ENCODE peak calls at places on chromosomes 7 and 10, in eight cellular contexts. One of them, this sample, is unnamed.

GRCh38 chr7:1950623-1951523 is 280.8 kb downstream of the ELFN1 start:
- DNase-seq in foreskin melanocyte: peak
- DNase-seq in T-helper 2 cell: no peak
- DNase-seq in left cardiac atrium: peak
- DNase-seq in CD8-positive, alpha-beta memory T cell: no peak
- DNase-seq in hypothalamus: no peak
- DNase-seq in posterior cingulate gyrus: peak
- DNase-seq in fibroblast of the conjunctiva: no peak
- DNase-seq in this sample: no peak

GRCh38 chr10:86749835-86750234 is 6.6 kb upstream of the BMPR1A start:
- DNase-seq in fibroblast of the conjunctiva: no peak
- DNase-seq in hypothalamus: no peak
- DNase-seq in left cardiac atrium: no peak
- DNase-seq in CD8-positive, alpha-beta memory T cell: no peak
- DNase-seq in foreskin melanocyte: no peak
- DNase-seq in T-helper 2 cell: no peak
- DNase-seq in posterior cingulate gyrus: no peak
- DNase-seq in this sample: no peak

GRCh38 chr10:94224656-94225055 is 138.1 kb downstream of the NOC3L start:
- DNase-seq in fibroblast of the conjunctiva: no peak
- DNase-seq in posterior cingulate gyrus: no peak
- DNase-seq in hypothalamus: no peak
- DNase-seq in foreskin melanocyte: no peak
- DNase-seq in CD8-positive, alpha-beta memory T cell: no peak
- DNase-seq in left cardiac atrium: no peak
- DNase-seq in T-helper 2 cell: no peak
- DNase-seq in this sample: no peak

GRCh38 chr10:6269953-6270867 is 67.5 kb downstream of the PFKFB3 start:
- DNase-seq in fibroblast of the conjunctiva: no peak
- DNase-seq in foreskin melanocyte: no peak
- DNase-seq in CD8-positive, alpha-beta memory T cell: peak
- DNase-seq in posterior cingulate gyrus: no peak
- DNase-seq in T-helper 2 cell: peak
- DNase-seq in hypothalamus: no peak
- DNase-seq in left cardiac atrium: no peak
- DNase-seq in this sample: no peak

GRCh38 chr7:148182264-148182663 is 408.3 kb upstream of the C7orf33 start:
- DNase-seq in CD8-positive, alpha-beta memory T cell: no peak
- DNase-seq in fibroblast of the conjunctiva: no peak
- DNase-seq in hypothalamus: no peak
- DNase-seq in T-helper 2 cell: no peak
- DNase-seq in posterior cingulate gyrus: no peak
- DNase-seq in foreskin melanocyte: no peak
- DNase-seq in left cardiac atrium: no peak
- DNase-seq in this sample: no peak

GRCh38 chr10:62308101-62308500 is 39.5 kb upstream of the RTKN2 start:
- DNase-seq in left cardiac atrium: no peak
- DNase-seq in CD8-positive, alpha-beta memory T cell: no peak
- DNase-seq in hypothalamus: no peak
- DNase-seq in fibroblast of the conjunctiva: no peak
- DNase-seq in T-helper 2 cell: no peak
- DNase-seq in posterior cingulate gyrus: no peak
- DNase-seq in foreskin melanocyte: no peak
- DNase-seq in this sample: no peak

GRCh38 chr10:517236-517635 is 172.2 kb downstream of the DIP2C start:
- DNase-seq in foreskin melanocyte: no peak
- DNase-seq in hypothalamus: no peak
- DNase-seq in T-helper 2 cell: no peak
- DNase-seq in posterior cingulate gyrus: no peak
- DNase-seq in CD8-positive, alpha-beta memory T cell: no peak
- DNase-seq in fibroblast of the conjunctiva: no peak
- DNase-seq in left cardiac atrium: no peak
- DNase-seq in this sample: no peak

GRCh38 chr7:16171928-16172327 is 249.4 kb downstream of the CRPPA start:
- DNase-seq in left cardiac atrium: no peak
- DNase-seq in hypothalamus: no peak
- DNase-seq in CD8-positive, alpha-beta memory T cell: no peak
- DNase-seq in fibroblast of the conjunctiva: no peak
- DNase-seq in T-helper 2 cell: no peak
- DNase-seq in posterior cingulate gyrus: no peak
- DNase-seq in foreskin melanocyte: no peak
- DNase-seq in this sample: no peak

GRCh38 chr7:45150199-45150598 is 7.4 kb upstream of the RAMP3 start:
- DNase-seq in fibroblast of the conjunctiva: no peak
- DNase-seq in foreskin melanocyte: no peak
- DNase-seq in CD8-positive, alpha-beta memory T cell: no peak
- DNase-seq in hypothalamus: no peak
- DNase-seq in posterior cingulate gyrus: no peak
- DNase-seq in left cardiac atrium: no peak
- DNase-seq in T-helper 2 cell: no peak
- DNase-seq in this sample: no peak

GRCh38 chr7:2818653-2819052 is 25.5 kb downstream of the GNA12 start:
- DNase-seq in fibroblast of the conjunctiva: no peak
- DNase-seq in foreskin melanocyte: no peak
- DNase-seq in left cardiac atrium: no peak
- DNase-seq in hypothalamus: no peak
- DNase-seq in T-helper 2 cell: no peak
- DNase-seq in posterior cingulate gyrus: no peak
- DNase-seq in CD8-positive, alpha-beta memory T cell: no peak
- DNase-seq in this sample: no peak

GRCh38 chr7:140591178-140591902 is 49.3 kb downstream of the DENND2A start:
- DNase-seq in fibroblast of the conjunctiva: no peak
- DNase-seq in T-helper 2 cell: no peak
- DNase-seq in left cardiac atrium: no peak
- DNase-seq in hypothalamus: no peak
- DNase-seq in posterior cingulate gyrus: no peak
- DNase-seq in CD8-positive, alpha-beta memory T cell: no peak
- DNase-seq in foreskin melanocyte: no peak
- DNase-seq in this sample: no peak

GRCh38 chr7:147818338-147818737 is 772.2 kb upstream of the C7orf33 start:
- DNase-seq in fibroblast of the conjunctiva: no peak
- DNase-seq in left cardiac atrium: no peak
- DNase-seq in CD8-positive, alpha-beta memory T cell: no peak
- DNase-seq in posterior cingulate gyrus: no peak
- DNase-seq in hypothalamus: no peak
- DNase-seq in T-helper 2 cell: no peak
- DNase-seq in foreskin melanocyte: no peak
- DNase-seq in this sample: no peak

GRCh38 chr10:79446451-79447020 is 1.1 kb upstream of the ZCCHC24 start:
- DNase-seq in posterior cingulate gyrus: no peak
- DNase-seq in T-helper 2 cell: no peak
- DNase-seq in CD8-positive, alpha-beta memory T cell: peak
- DNase-seq in left cardiac atrium: peak
- DNase-seq in foreskin melanocyte: no peak
- DNase-seq in fibroblast of the conjunctiva: no peak
- DNase-seq in hypothalamus: no peak
- DNase-seq in this sample: no peak

GRCh38 chr10:119251315-119251708 is 43.9 kb downstream of the GRK5 start:
- DNase-seq in hypothalamus: no peak
- DNase-seq in CD8-positive, alpha-beta memory T cell: no peak
- DNase-seq in left cardiac atrium: no peak
- DNase-seq in T-helper 2 cell: no peak
- DNase-seq in posterior cingulate gyrus: no peak
- DNase-seq in fibroblast of the conjunctiva: no peak
- DNase-seq in foreskin melanocyte: no peak
- DNase-seq in this sample: no peak

GRCh38 chr10:123687758-123688157 is 21.6 kb downstream of the GPR26 start:
- DNase-seq in T-helper 2 cell: no peak
- DNase-seq in left cardiac atrium: no peak
- DNase-seq in posterior cingulate gyrus: no peak
- DNase-seq in hypothalamus: no peak
- DNase-seq in foreskin melanocyte: no peak
- DNase-seq in fibroblast of the conjunctiva: no peak
- DNase-seq in CD8-positive, alpha-beta memory T cell: no peak
- DNase-seq in this sample: no peak

GRCh38 chr7:115838829-115839228 is 191.7 kb downstream of the TFEC start:
- DNase-seq in T-helper 2 cell: no peak
- DNase-seq in fibroblast of the conjunctiva: peak
- DNase-seq in foreskin melanocyte: no peak
- DNase-seq in posterior cingulate gyrus: no peak
- DNase-seq in CD8-positive, alpha-beta memory T cell: no peak
- DNase-seq in left cardiac atrium: no peak
- DNase-seq in hypothalamus: no peak
- DNase-seq in this sample: no peak

GRCh38 chr10:78420946-78421732 is 387.5 kb downstream of the RPS24 start:
- DNase-seq in CD8-positive, alpha-beta memory T cell: no peak
- DNase-seq in T-helper 2 cell: no peak
- DNase-seq in hypothalamus: no peak
- DNase-seq in foreskin melanocyte: no peak
- DNase-seq in posterior cingulate gyrus: no peak
- DNase-seq in fibroblast of the conjunctiva: no peak
- DNase-seq in left cardiac atrium: peak
- DNase-seq in this sample: no peak

GRCh38 chr10:77392851-77393250 is 244.8 kb downstream of the KCNMA1 start:
- DNase-seq in foreskin melanocyte: peak
- DNase-seq in posterior cingulate gyrus: no peak
- DNase-seq in CD8-positive, alpha-beta memory T cell: no peak
- DNase-seq in hypothalamus: no peak
- DNase-seq in fibroblast of the conjunctiva: peak
- DNase-seq in left cardiac atrium: peak
- DNase-seq in T-helper 2 cell: no peak
- DNase-seq in this sample: peak

GRCh38 chr10:4721994-4722753 is 103.8 kb upstream of the AKR1E2 start:
- DNase-seq in posterior cingulate gyrus: no peak
- DNase-seq in left cardiac atrium: no peak
- DNase-seq in hypothalamus: no peak
- DNase-seq in CD8-positive, alpha-beta memory T cell: no peak
- DNase-seq in fibroblast of the conjunctiva: peak
- DNase-seq in foreskin melanocyte: no peak
- DNase-seq in T-helper 2 cell: no peak
- DNase-seq in this sample: no peak

GRCh38 chr7:150400779-150401423 is 21.8 kb downstream of the ZNF775 start:
- DNase-seq in foreskin melanocyte: no peak
- DNase-seq in CD8-positive, alpha-beta memory T cell: no peak
- DNase-seq in hypothalamus: no peak
- DNase-seq in posterior cingulate gyrus: no peak
- DNase-seq in T-helper 2 cell: no peak
- DNase-seq in left cardiac atrium: no peak
- DNase-seq in fibroblast of the conjunctiva: no peak
- DNase-seq in this sample: no peak

GRCh38 chr10:130138479-130138866 is 2.3 kb downstream of the GLRX3 start:
- DNase-seq in left cardiac atrium: no peak
- DNase-seq in T-helper 2 cell: no peak
- DNase-seq in foreskin melanocyte: no peak
- DNase-seq in hypothalamus: no peak
- DNase-seq in fibroblast of the conjunctiva: no peak
- DNase-seq in CD8-positive, alpha-beta memory T cell: no peak
- DNase-seq in posterior cingulate gyrus: no peak
- DNase-seq in this sample: no peak

GRCh38 chr10:62095341-62096071 is 173.1 kb downstream of the RTKN2 start:
- DNase-seq in fibroblast of the conjunctiva: peak
- DNase-seq in hypothalamus: no peak
- DNase-seq in T-helper 2 cell: no peak
- DNase-seq in CD8-positive, alpha-beta memory T cell: no peak
- DNase-seq in posterior cingulate gyrus: no peak
- DNase-seq in left cardiac atrium: no peak
- DNase-seq in foreskin melanocyte: peak
- DNase-seq in this sample: no peak